ENCODE peak calls at places on chromosomes 1 and 21, in eight cellular contexts. One of them, this sample, is unnamed.

GRCh38 chr1:61132176-61133047 is 50.1 kb downstream of the NFIA start:
- DNase-seq in HepG2: no peak
- DNase-seq in fibroblast of lung: peak; percentile 64
- DNase-seq in IMR-90: peak; percentile 5
- DNase-seq in HCT116: no peak
- DNase-seq in PC-9: no peak
- DNase-seq in GM23248: peak; percentile 4
- DNase-seq in neural progenitor cell: peak; percentile 47
- DNase-seq in this sample: no peak

GRCh38 chr1:203378529-203379271 is 27.8 kb upstream of the FMOD start:
- DNase-seq in HepG2: no peak
- DNase-seq in fibroblast of lung: no peak
- DNase-seq in IMR-90: peak; percentile 66
- DNase-seq in HCT116: no peak
- DNase-seq in PC-9: no peak
- DNase-seq in GM23248: no peak
- DNase-seq in neural progenitor cell: no peak
- DNase-seq in this sample: no peak

GRCh38 chr1:27958513-27958912 is 1.3 kb upstream of the XKR8 start:
- DNase-seq in HepG2: no peak
- DNase-seq in fibroblast of lung: no peak
- DNase-seq in IMR-90: no peak
- DNase-seq in HCT116: no peak
- DNase-seq in PC-9: no peak
- DNase-seq in GM23248: no peak
- DNase-seq in neural progenitor cell: no peak
- DNase-seq in this sample: no peak

GRCh38 chr21:43731891-43732711 is 13.2 kb downstream of the PDXK start:
- DNase-seq in HepG2: no peak
- DNase-seq in fibroblast of lung: peak; percentile 77
- DNase-seq in IMR-90: no peak
- DNase-seq in HCT116: no peak
- DNase-seq in PC-9: no peak
- DNase-seq in GM23248: peak; percentile 77
- DNase-seq in neural progenitor cell: no peak
- DNase-seq in this sample: no peak

GRCh38 chr1:39453603-39454002 is 37.8 kb upstream of the BMP8A start:
- DNase-seq in HepG2: no peak
- DNase-seq in fibroblast of lung: peak; percentile 74
- DNase-seq in IMR-90: peak; percentile 80
- DNase-seq in HCT116: no peak
- DNase-seq in PC-9: no peak
- DNase-seq in GM23248: peak; percentile 72
- DNase-seq in neural progenitor cell: no peak
- DNase-seq in this sample: no peak

GRCh38 chr1:91700332-91700731 is 185.6 kb downstream of the TGFBR3 start:
- DNase-seq in HepG2: no peak
- DNase-seq in fibroblast of lung: peak; percentile 32
- DNase-seq in IMR-90: peak; percentile 59
- DNase-seq in HCT116: no peak
- DNase-seq in PC-9: peak; percentile 56
- DNase-seq in GM23248: peak; percentile 88
- DNase-seq in neural progenitor cell: no peak
- DNase-seq in this sample: no peak

GRCh38 chr21:31731802-31732537 is at the start of gene SCAF4:
- DNase-seq in HepG2: peak; percentile 77
- DNase-seq in fibroblast of lung: peak; percentile 88
- DNase-seq in IMR-90: peak; percentile 87
- DNase-seq in HCT116: peak; percentile 56
- DNase-seq in PC-9: peak; percentile 64
- DNase-seq in GM23248: peak; percentile 97
- DNase-seq in neural progenitor cell: peak; percentile 95
- DNase-seq in this sample: peak; percentile 84

GRCh38 chr1:39643705-39644104 is 4.3 kb upstream of the HEYL start:
- DNase-seq in HepG2: no peak
- DNase-seq in fibroblast of lung: no peak
- DNase-seq in IMR-90: no peak
- DNase-seq in HCT116: no peak
- DNase-seq in PC-9: no peak
- DNase-seq in GM23248: no peak
- DNase-seq in neural progenitor cell: no peak
- DNase-seq in this sample: no peak

GRCh38 chr1:64505232-64505943 is 35.5 kb downstream of the CACHD1 start:
- DNase-seq in HepG2: no peak
- DNase-seq in fibroblast of lung: no peak
- DNase-seq in IMR-90: no peak
- DNase-seq in HCT116: no peak
- DNase-seq in PC-9: no peak
- DNase-seq in GM23248: no peak
- DNase-seq in neural progenitor cell: peak; percentile 89
- DNase-seq in this sample: no peak

GRCh38 chr1:244992833-244993232 is 128.5 kb upstream of the HNRNPU start:
- DNase-seq in HepG2: no peak
- DNase-seq in fibroblast of lung: no peak
- DNase-seq in IMR-90: peak; percentile 34
- DNase-seq in HCT116: no peak
- DNase-seq in PC-9: no peak
- DNase-seq in GM23248: peak; percentile 27
- DNase-seq in neural progenitor cell: no peak
- DNase-seq in this sample: no peak

GRCh38 chr1:155278689-155279160 is 1.5 kb downstream of the HCN3 start:
- DNase-seq in HepG2: no peak
- DNase-seq in fibroblast of lung: no peak
- DNase-seq in IMR-90: peak; percentile 14
- DNase-seq in HCT116: no peak
- DNase-seq in PC-9: no peak
- DNase-seq in GM23248: peak; percentile 48
- DNase-seq in neural progenitor cell: no peak
- DNase-seq in this sample: no peak

GRCh38 chr1:173064011-173064410 is 13.3 kb upstream of the TNFSF18 start:
- DNase-seq in HepG2: no peak
- DNase-seq in fibroblast of lung: peak; percentile 46
- DNase-seq in IMR-90: peak; percentile 66
- DNase-seq in HCT116: no peak
- DNase-seq in PC-9: no peak
- DNase-seq in GM23248: no peak
- DNase-seq in neural progenitor cell: no peak
- DNase-seq in this sample: no peak

GRCh38 chr1:46449223-46450159 is 40.1 kb upstream of the DMBX1 start:
- DNase-seq in HepG2: no peak
- DNase-seq in fibroblast of lung: no peak
- DNase-seq in IMR-90: no peak
- DNase-seq in HCT116: no peak
- DNase-seq in PC-9: no peak
- DNase-seq in GM23248: no peak
- DNase-seq in neural progenitor cell: no peak
- DNase-seq in this sample: peak; percentile 11

GRCh38 chr1:61141288-61142044 is 59.1 kb downstream of the NFIA start:
- DNase-seq in HepG2: peak; percentile 27
- DNase-seq in fibroblast of lung: peak; percentile 35
- DNase-seq in IMR-90: peak; percentile 35
- DNase-seq in HCT116: no peak
- DNase-seq in PC-9: peak; percentile 93
- DNase-seq in GM23248: peak; percentile 78
- DNase-seq in neural progenitor cell: no peak
- DNase-seq in this sample: no peak

GRCh38 chr1:89453123-89453972 is 71.3 kb upstream of the LRRC8B start:
- DNase-seq in HepG2: no peak
- DNase-seq in fibroblast of lung: no peak
- DNase-seq in IMR-90: no peak
- DNase-seq in HCT116: no peak
- DNase-seq in PC-9: no peak
- DNase-seq in GM23248: no peak
- DNase-seq in neural progenitor cell: no peak
- DNase-seq in this sample: no peak

GRCh38 chr1:37338658-37339057 is 135.7 kb upstream of the ZC3H12A start:
- DNase-seq in HepG2: no peak
- DNase-seq in fibroblast of lung: no peak
- DNase-seq in IMR-90: no peak
- DNase-seq in HCT116: no peak
- DNase-seq in PC-9: no peak
- DNase-seq in GM23248: no peak
- DNase-seq in neural progenitor cell: no peak
- DNase-seq in this sample: no peak

GRCh38 chr1:180468311-180468710 is 34.1 kb downstream of the ACBD6 start:
- DNase-seq in HepG2: no peak
- DNase-seq in fibroblast of lung: no peak
- DNase-seq in IMR-90: no peak
- DNase-seq in HCT116: no peak
- DNase-seq in PC-9: no peak
- DNase-seq in GM23248: no peak
- DNase-seq in neural progenitor cell: no peak
- DNase-seq in this sample: no peak

DNA sequence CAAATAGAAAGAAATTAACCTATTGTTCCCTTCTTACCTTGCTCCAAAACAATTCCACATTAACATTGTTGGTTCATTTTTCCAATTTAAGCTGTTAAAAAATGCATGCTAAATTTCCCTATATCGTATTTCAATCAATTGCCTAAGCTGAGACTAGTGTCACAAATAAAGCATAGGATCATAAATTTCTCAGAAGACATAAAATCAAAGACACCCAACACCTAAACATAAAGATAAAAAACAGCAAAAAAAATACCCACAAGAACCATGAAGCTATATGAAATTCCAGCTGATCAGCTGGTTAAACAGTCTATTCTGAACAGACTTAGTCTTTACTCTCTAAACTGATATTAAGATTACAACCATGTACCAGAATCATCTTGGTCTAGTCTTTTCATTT is 32.3 kb downstream of the ACBD6 start:
- DNase-seq in HepG2: no peak
- DNase-seq in fibroblast of lung: no peak
- DNase-seq in IMR-90: no peak
- DNase-seq in HCT116: no peak
- DNase-seq in PC-9: no peak
- DNase-seq in GM23248: no peak
- DNase-seq in neural progenitor cell: no peak
- DNase-seq in this sample: no peak
- H4K20me1 ChIP-seq in HepG2: no peaks in the 10 kb centered on the region
- H4K20me1 ChIP-seq in fibroblast of lung: no peaks in the 10 kb centered on the region
- H4K20me1 ChIP-seq in IMR-90: peaks cover 18% of the 10 kb centered on the region
- H4K20me1 ChIP-seq in HCT116: peaks cover 5% of the 10 kb centered on the region
- H4K20me1 ChIP-seq in PC-9: peaks cover 9% of the 10 kb centered on the region
- H4K20me1 ChIP-seq in GM23248: no peaks in the 10 kb centered on the region
- H4K20me1 ChIP-seq in neural progenitor cell: no peaks in the 10 kb centered on the region
- H4K20me1 ChIP-seq in this sample: peaks cover 4% of the 10 kb centered on the region

DNA sequence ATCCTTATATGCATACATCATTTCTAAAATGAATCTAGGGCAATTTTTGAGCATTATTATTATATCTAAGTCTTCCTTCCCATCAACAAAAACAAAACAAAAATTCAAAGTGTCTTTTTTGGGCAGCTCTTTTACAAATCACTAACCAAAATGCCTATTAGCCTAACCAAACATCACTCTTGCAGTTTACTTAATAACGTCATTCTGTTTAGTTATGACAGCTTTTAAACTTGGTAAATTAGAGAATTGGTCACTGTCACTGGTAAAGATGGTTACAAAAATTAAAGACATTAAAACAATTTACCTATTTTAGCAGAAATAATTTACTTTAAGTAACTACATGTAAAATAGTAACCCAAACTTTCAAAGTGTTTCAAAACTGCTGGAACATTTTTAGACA is 2.8 kb downstream of the ARHGAP29 start:
- DNase-seq in HepG2: no peak
- DNase-seq in fibroblast of lung: no peak
- DNase-seq in IMR-90: no peak
- DNase-seq in HCT116: no peak
- DNase-seq in PC-9: no peak
- DNase-seq in GM23248: no peak
- DNase-seq in neural progenitor cell: no peak
- DNase-seq in this sample: no peak
- H3K27me3 ChIP-seq in HepG2: no peaks in the 10 kb centered on the region
- H3K27me3 ChIP-seq in fibroblast of lung: no peaks in the 10 kb centered on the region
- H3K27me3 ChIP-seq in IMR-90: no peaks in the 10 kb centered on the region
- H3K27me3 ChIP-seq in HCT116: no peaks in the 10 kb centered on the region
- H3K27me3 ChIP-seq in PC-9: no peaks in the 10 kb centered on the region
- H3K27me3 ChIP-seq in GM23248: no peaks in the 10 kb centered on the region
- H3K27me3 ChIP-seq in neural progenitor cell: peaks cover 70% of the 10 kb centered on the region
- H3K27me3 ChIP-seq in this sample: peaks cover 51% of the 10 kb centered on the region

DNA sequence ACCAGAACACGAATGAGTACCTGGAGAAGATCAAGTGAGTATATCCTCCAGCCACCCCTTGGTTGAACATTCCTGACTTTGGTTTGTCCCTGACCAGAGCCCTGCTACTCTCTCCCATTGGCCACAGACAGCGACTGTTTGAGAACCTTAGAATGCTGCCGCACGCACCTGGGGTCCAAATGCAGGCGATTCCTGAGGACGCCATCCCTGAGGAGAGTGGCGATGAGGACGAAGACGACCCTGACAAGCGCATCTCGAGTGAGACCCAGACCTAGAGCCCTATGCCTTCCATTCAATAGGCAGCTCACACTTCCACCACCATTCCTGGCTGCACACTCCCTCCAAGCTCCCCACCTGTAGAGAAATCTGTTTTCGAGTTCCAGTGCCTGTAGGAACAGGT is 4.5 kb downstream of the MARCKSL1 start:
- DNase-seq in HepG2: no peak
- DNase-seq in fibroblast of lung: no peak
- DNase-seq in IMR-90: no peak
- DNase-seq in HCT116: no peak
- DNase-seq in PC-9: no peak
- DNase-seq in GM23248: no peak
- DNase-seq in neural progenitor cell: no peak
- DNase-seq in this sample: no peak
- H4K20me1 ChIP-seq in HepG2: peaks cover 14% of the 10 kb centered on the region
- H4K20me1 ChIP-seq in fibroblast of lung: no peaks in the 10 kb centered on the region
- H4K20me1 ChIP-seq in IMR-90: peaks cover 34% of the 10 kb centered on the region
- H4K20me1 ChIP-seq in HCT116: no peaks in the 10 kb centered on the region
- H4K20me1 ChIP-seq in PC-9: no peaks in the 10 kb centered on the region
- H4K20me1 ChIP-seq in GM23248: no peaks in the 10 kb centered on the region
- H4K20me1 ChIP-seq in neural progenitor cell: peaks cover 66% of the 10 kb centered on the region
- H4K20me1 ChIP-seq in this sample: peaks cover 53% of the 10 kb centered on the region

GRCh38 chr1:43510621-43511020 is 20.1 kb upstream of the PTPRF start:
- DNase-seq in HepG2: no peak
- DNase-seq in fibroblast of lung: no peak
- DNase-seq in IMR-90: no peak
- DNase-seq in HCT116: no peak
- DNase-seq in PC-9: no peak
- DNase-seq in GM23248: no peak
- DNase-seq in neural progenitor cell: no peak
- DNase-seq in this sample: no peak
- H3K27me3 ChIP-seq in HepG2: peaks cover 32% of the 10 kb centered on the region
- H3K27me3 ChIP-seq in fibroblast of lung: no peaks in the 10 kb centered on the region
- H3K27me3 ChIP-seq in IMR-90: no peaks in the 10 kb centered on the region
- H3K27me3 ChIP-seq in HCT116: no peaks in the 10 kb centered on the region
- H3K27me3 ChIP-seq in PC-9: no peaks in the 10 kb centered on the region
- H3K27me3 ChIP-seq in GM23248: no peaks in the 10 kb centered on the region
- H3K27me3 ChIP-seq in neural progenitor cell: no peaks in the 10 kb centered on the region
- H3K27me3 ChIP-seq in this sample: peaks cover 6% of the 10 kb centered on the region

This sample was measured in DND-41.